ENCODE peak calls at places on chromosomes 16 and 17, in seven cellular contexts. K is stomach, C is prostate gland, P is transverse colon, Z is esophagus muscularis mucosa, H is SK-N-SH, U is sigmoid colon. I is an unnamed sample.

GRCh38 chr16:3520398-3520797 is 19.6 kb downstream of the CLUAP1 start:
- DNase-seq in Z (no peak), C (no peak), K (no peak), H (no peak), P (no peak), U (peak; percentile 60), I (no peak)

GRCh38 chr17:8611671-8612298 is 18.7 kb downstream of the MYH10 start:
- DNase-seq in U (no peak), K (no peak), C (no peak), Z (no peak), H (no peak), P (no peak), I (no peak)

GRCh38 chr17:28372203-28372944 is 880 bp downstream of the SARM1 start:
- DNase-seq in H (peak; percentile 67), C (no peak), Z (no peak), P (no peak), K (no peak), U (no peak), I (no peak)

GRCh38 chr17:46053911-46054534 is 55.0 kb downstream of the STH start:
- DNase-seq in Z (no peak), U (no peak), C (no peak), P (no peak), H (no peak), K (no peak), I (no peak)

GRCh38 chr16:86396918-86397317 is 113.4 kb upstream of the FOXF1 start:
- DNase-seq in P (peak; percentile 53), K (no peak), C (peak; percentile 20), H (no peak), U (peak; percentile 95), Z (no peak), I (no peak)

GRCh38 chr17:6941989-6942388 is 53.9 kb upstream of the ALOX12 start:
- DNase-seq in U (no peak), Z (no peak), C (no peak), H (no peak), P (no peak), K (no peak), I (no peak)

GRCh38 chr17:59893617-59894100 is 738 bp downstream of the RPS6KB1 start:
- DNase-seq in H (peak; percentile 45), P (no peak), U (no peak), K (no peak), C (no peak), Z (no peak), I (no peak)

GRCh38 chr17:41687828-41688640 is 651 bp upstream of the EIF1 start:
- DNase-seq in C (peak; percentile 54), U (peak; percentile 81), H (peak; percentile 44), K (peak; percentile 65), Z (no peak), P (peak; percentile 73), I (no peak)

GRCh38 chr17:78817123-78817522 is 23.5 kb downstream of the USP36 start:
- DNase-seq in C (no peak), H (no peak), U (no peak), P (no peak), K (no peak), Z (no peak), I (no peak)

GRCh38 chr16:85391175-85391707 is 221.9 kb upstream of the GSE1 start:
- DNase-seq in U (peak; percentile 60), Z (no peak), H (no peak), P (no peak), K (no peak), C (no peak), I (no peak)

GRCh38 chr16:85391769-85392583 is 221.1 kb upstream of the GSE1 start:
- DNase-seq in Z (no peak), H (no peak), P (no peak), C (no peak), K (no peak), U (peak; percentile 62), I (no peak)

GRCh38 chr16:85389679-85390470 is 223.2 kb upstream of the GSE1 start:
- DNase-seq in H (no peak), U (peak; percentile 67), K (no peak), Z (no peak), C (no peak), P (no peak), I (no peak)

GRCh38 chr16:85392756-85393673 is 220.1 kb upstream of the GSE1 start:
- DNase-seq in C (no peak), P (no peak), U (peak; percentile 63), Z (no peak), K (no peak), H (no peak), I (no peak)

DNA sequence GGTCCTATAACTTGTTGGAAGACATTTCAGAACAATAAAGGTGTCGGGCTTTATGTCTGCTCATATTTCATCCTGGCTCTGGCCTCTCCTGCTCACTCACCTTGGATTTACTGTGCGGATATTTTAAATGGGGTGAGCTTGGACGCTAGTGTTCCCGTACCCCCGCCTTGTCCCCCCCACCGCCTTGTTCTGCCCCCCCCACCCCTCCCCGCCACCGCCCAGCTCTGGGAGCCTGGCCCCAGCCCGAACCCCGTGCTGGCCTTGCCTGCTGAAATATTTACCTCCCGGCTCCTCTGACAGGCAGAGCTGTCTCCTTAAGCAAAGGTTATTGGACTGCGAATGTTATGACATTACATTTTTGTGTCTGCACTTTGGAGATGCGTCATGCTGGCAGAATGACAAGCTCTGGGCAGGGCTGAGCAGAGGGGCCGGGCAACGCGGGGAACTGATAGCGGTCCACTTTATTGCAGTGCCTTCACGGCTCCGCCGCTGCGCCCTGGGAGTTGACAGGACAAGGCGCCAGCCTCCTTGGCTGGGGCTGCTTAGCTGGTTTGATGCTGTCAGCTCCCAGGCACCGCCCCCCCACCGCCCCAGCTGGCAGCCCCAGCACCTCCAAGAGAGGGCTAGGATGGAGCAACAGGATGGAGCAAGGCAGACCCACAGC is 222.5 kb upstream of the GSE1 start:
- DNase-seq in C (peak; percentile 91), U (peak; percentile 96), P (peak; percentile 89), K (peak; percentile 62), Z (peak; percentile 97), H (peak; percentile 90), I (peak; percentile 80)
- TF ChIP-seq POLR2AphosphoS5 in C (peak; percentile 83), U (peak; percentile 80), P (peak; percentile 58), K (peak; percentile 48), Z (peak; percentile 64), H (peak; percentile 50), I (peak; percentile 21)

GRCh38 chr16:67989322-67990017 is 9.2 kb upstream of the DPEP3 start:
- DNase-seq in H (no peak), Z (no peak), K (no peak), P (no peak), U (no peak), C (no peak), I (no peak)
- H3K4me1 ChIP-seq in H (no peaks in the 10 kb centered on the region), Z (peaks cover 20% of the 10 kb centered on the region), K (peaks cover 11% of the 10 kb centered on the region), P (peaks cover 25% of the 10 kb centered on the region), U (peaks cover 11% of the 10 kb centered on the region), C (peaks cover 6% of the 10 kb centered on the region), I (no peaks in the 10 kb centered on the region)

GRCh38 chr16:88640039-88640495 is 1.7 kb downstream of the IL17C start:
- DNase-seq in H (no peak), U (no peak), P (no peak), K (no peak), C (no peak), Z (no peak), I (no peak)
- TF ChIP-seq POLR2AphosphoS5 in H (no peak), U (no peak), P (no peak), K (no peak), C (no peak), Z (no peak), I (no peak)

DNA sequence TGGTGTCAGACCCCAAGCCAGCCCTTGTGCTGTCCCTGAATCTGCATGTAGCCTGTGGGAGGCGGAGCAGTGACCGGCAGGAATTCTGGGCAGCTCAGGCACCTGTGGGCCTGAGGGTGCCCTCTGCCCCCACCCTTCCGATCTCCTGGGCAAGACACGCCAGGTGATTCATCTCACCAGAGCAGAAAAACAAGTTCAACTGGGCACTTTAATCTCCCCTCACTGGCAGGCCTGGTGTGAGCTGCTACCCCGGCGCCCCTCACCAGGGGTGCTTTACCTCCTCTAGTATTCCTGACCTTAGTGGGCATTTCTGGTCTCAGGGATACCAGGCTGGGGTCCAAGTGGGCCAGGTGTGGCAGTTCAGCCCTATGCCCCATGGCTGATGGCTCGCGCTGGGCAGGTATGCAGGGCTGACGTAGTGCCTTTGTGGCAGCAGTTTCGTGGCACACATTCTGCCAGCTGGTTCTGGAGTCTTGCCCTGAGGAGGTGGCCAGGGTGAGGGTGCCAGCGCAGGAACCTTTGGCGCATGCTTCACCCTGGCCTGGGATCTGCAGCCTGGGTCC is 6.0 kb downstream of the ERBB2 start:
- DNase-seq in P (peak; percentile 78), H (no peak), Z (no peak), K (peak; percentile 87), C (peak; percentile 87), U (no peak), I (peak; percentile 92)
- H3K4me1 ChIP-seq in P (peaks cover 64% of the 10 kb centered on the region), H (no peaks in the 10 kb centered on the region), Z (peaks cover 29% of the 10 kb centered on the region), K (peaks cover 57% of the 10 kb centered on the region), C (peaks cover 48% of the 10 kb centered on the region), U (peaks cover 31% of the 10 kb centered on the region), I (peaks cover 4% of the 10 kb centered on the region)

DNA sequence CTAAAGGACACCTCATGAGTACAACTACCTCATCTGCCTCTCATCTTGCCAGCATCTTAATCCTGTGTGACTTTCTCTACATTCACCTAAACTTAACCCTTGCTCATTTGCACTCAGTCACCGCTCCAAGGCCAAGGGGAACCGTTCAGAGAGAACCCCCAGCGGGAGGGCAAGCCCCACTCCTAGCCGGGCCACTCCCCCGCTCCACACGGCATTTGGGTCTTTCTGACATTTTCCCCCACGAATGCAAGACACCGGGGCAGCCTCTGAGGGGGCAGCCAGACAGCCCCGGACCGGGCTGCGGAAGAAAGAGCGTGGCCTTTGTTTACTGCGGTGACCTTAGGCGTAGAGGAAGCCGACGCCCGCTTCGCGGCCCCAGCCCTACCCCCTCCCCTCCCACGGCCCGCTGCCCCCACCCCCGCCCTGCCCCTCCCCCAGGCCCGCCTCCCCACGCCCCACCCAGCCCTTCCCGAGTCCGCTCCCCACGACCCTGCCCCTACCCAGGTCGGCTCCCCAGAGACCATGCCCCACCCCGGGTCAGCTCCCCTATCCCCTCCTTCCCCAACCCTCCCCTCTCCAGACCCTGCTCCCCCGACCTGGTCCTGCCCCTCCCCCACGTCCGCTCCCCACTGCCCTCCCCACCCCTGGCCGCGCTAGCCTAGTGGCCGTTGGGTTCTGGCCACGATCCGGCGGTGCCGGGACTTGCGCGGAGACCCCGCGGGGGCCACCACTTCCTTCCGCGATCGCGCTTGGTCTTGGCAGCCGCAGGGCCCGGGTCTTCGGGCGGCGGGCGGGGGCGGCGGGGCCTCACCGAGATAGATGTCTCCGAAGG is 789 bp downstream of the CSNK1D start:
- DNase-seq in H (peak; percentile 92), K (no peak), Z (no peak), U (no peak), P (peak; percentile 58), C (no peak), I (no peak)
- TF ChIP-seq POLR2AphosphoS5 in H (no peak), K (no peak), Z (peak; percentile 11), U (no peak), P (no peak), C (peak; percentile 6), I (no peak)